ENCODE peak calls at places on chromosomes 11 and 22, in eight cellular contexts. J, L, X, G, N, I, U and M are unnamed samples.

GRCh38 chr11:65468874-65469333 is 29.9 kb upstream of the MALAT1 start:
- DNase-seq in N (peak; percentile 41), I (peak; percentile 41), X (no peak), G (no peak), U (no peak), J (peak; percentile 35), L (no peak), M (no peak)

GRCh38 chr11:21511835-21512440 is 680.9 kb upstream of the ANO5 start:
- DNase-seq in I (peak; percentile 1), N (peak; percentile 81), G (peak; percentile 19), J (no peak), L (no peak), U (peak; percentile 2), X (no peak), M (no peak)

GRCh38 chr11:123181075-123181474 is 14.0 kb downstream of the CLMP start:
- DNase-seq in J (no peak), I (no peak), U (no peak), L (no peak), N (no peak), G (no peak), X (no peak), M (no peak)

GRCh38 chr22:22185217-22185616 is 59.4 kb upstream of the VPREB1 start:
- DNase-seq in N (no peak), U (no peak), J (no peak), I (no peak), L (no peak), G (no peak), X (no peak), M (no peak)

GRCh38 chr11:3164540-3165151 is 464 bp downstream of the OSBPL5 start:
- DNase-seq in L (no peak), I (no peak), X (no peak), N (no peak), J (no peak), U (no peak), G (no peak), M (no peak)

GRCh38 chr11:50164050-50164449 is 131.4 kb downstream of the OR4C45 start:
- DNase-seq in L (no peak), N (no peak), X (no peak), J (no peak), U (no peak), G (no peak), I (no peak), M (no peak)

GRCh38 chr11:34792143-34792542 is 124.0 kb downstream of the APIP start:
- DNase-seq in G (no peak), X (no peak), U (no peak), N (no peak), I (no peak), L (no peak), J (no peak), M (no peak)

GRCh38 chr11:2465201-2466068 is 20.6 kb downstream of the KCNQ1 start:
- DNase-seq in G (no peak), J (no peak), X (no peak), I (no peak), L (no peak), U (no peak), N (no peak), M (no peak)